ENCODE peak calls at places on chromosomes 16 and 17, in six cellular contexts. M, H, U, D, X and R are unnamed samples.

GRCh38 chr17:45357364-45357997 is 40.7 kb upstream of the MAP3K14 start:
- DNase-seq in M (no peak), H (no peak), U (no peak), D (no peak), X (no peak), R (no peak)

GRCh38 chr17:38898812-38899348 is 26.5 kb upstream of the LASP1NB start:
- DNase-seq in M (peak), H (no peak), U (peak), D (peak), X (no peak), R (no peak)

GRCh38 chr16:13262270-13263090 is 361.1 kb downstream of the SHISA9 start:
- DNase-seq in M (no peak), H (no peak), U (no peak), D (no peak), X (no peak), R (no peak)

GRCh38 chr17:2179615-2180295 is 123.8 kb downstream of the SMG6 start:
- DNase-seq in M (no peak), H (peak), U (peak), D (no peak), X (peak), R (no peak)

GRCh38 chr17:35315283-35315682 is 58.1 kb downstream of the SLFN11 start:
- DNase-seq in M (no peak), H (no peak), U (peak), D (no peak), X (peak), R (no peak)

GRCh38 chr16:57260294-57260929 is 15.4 kb downstream of the ARL2BP start:
- DNase-seq in M (no peak), H (no peak), U (no peak), D (peak), X (peak), R (no peak)

GRCh38 chr16:8818499-8819270 is 21.0 kb downstream of the PMM2 start:
- DNase-seq in M (no peak), H (no peak), U (no peak), D (peak), X (no peak), R (no peak)

GRCh38 chr16:70508752-70509151 is 14.6 kb downstream of the COG4 start:
- DNase-seq in M (no peak), H (no peak), U (no peak), D (no peak), X (no peak), R (no peak)

GRCh38 chr17:72353502-72353901 is 232.7 kb downstream of the SOX9 start:
- DNase-seq in M (no peak), H (no peak), U (no peak), D (no peak), X (no peak), R (no peak)

GRCh38 chr16:48053346-48053745 is 102.4 kb downstream of the ABCC12 start:
- DNase-seq in M (no peak), H (peak), U (no peak), D (no peak), X (peak), R (peak)

GRCh38 chr16:29915590-29916247 is 10.3 kb downstream of the KCTD13 start:
- DNase-seq in M (no peak), H (no peak), U (no peak), D (no peak), X (no peak), R (no peak)

GRCh38 chr16:69073181-69073669 is 32.2 kb upstream of the HAS3 start:
- DNase-seq in M (no peak), H (no peak), U (no peak), D (no peak), X (no peak), R (no peak)

GRCh38 chr16:54677551-54677950 is 253.1 kb upstream of the IRX5 start:
- DNase-seq in M (no peak), H (no peak), U (no peak), D (no peak), X (no peak), R (no peak)

GRCh38 chr16:56372013-56372634 is 53.2 kb downstream of the AMFR start:
- DNase-seq in M (no peak), H (no peak), U (no peak), D (no peak), X (no peak), R (no peak)